ENCODE peak calls at places on chromosomes 12 and 14, in six cellular contexts. K is right lobe of liver, F is K562, C is heart right ventricle, I is fibroblast of lung, Z is fibroblast of the aortic adventitia. S is an unnamed sample.

GRCh38 chr14:25090716-25091454 is 40.9 kb upstream of the STXBP6 start:
- DNase-seq in K (no peak), F (no peak), C (no peak), I (peak), Z (peak), S (no peak)

GRCh38 chr14:50667491-50668007 is 557 bp downstream of the SAV1 start:
- DNase-seq in K (no peak), F (peak), C (no peak), I (no peak), Z (no peak), S (no peak)

GRCh38 chr12:38983117-38983571 is 77.8 kb upstream of the CPNE8 start:
- DNase-seq in K (no peak), F (no peak), C (no peak), I (no peak), Z (peak), S (no peak)

GRCh38 chr12:96091833-96092232 is 56.4 kb upstream of the LTA4H start:
- DNase-seq in K (no peak), F (no peak), C (no peak), I (no peak), Z (no peak), S (no peak)

GRCh38 chr14:65832431-65833253 is 420.1 kb downstream of the FUT8 start:
- DNase-seq in K (no peak), F (no peak), C (no peak), I (peak), Z (peak), S (no peak)

GRCh38 chr12:57521475-57522018 is 1.1 kb upstream of the MBD6 start:
- DNase-seq in K (peak), F (no peak), C (peak), I (peak), Z (no peak), S (peak)

GRCh38 chr12:6426882-6427671 is 17.7 kb upstream of the CD27 start:
- DNase-seq in K (peak), F (no peak), C (no peak), I (no peak), Z (no peak), S (peak)

GRCh38 chr12:118357327-118358007 is 15.2 kb downstream of the TAOK3 start:
- DNase-seq in K (no peak), F (peak), C (no peak), I (peak), Z (peak), S (no peak)

DNA sequence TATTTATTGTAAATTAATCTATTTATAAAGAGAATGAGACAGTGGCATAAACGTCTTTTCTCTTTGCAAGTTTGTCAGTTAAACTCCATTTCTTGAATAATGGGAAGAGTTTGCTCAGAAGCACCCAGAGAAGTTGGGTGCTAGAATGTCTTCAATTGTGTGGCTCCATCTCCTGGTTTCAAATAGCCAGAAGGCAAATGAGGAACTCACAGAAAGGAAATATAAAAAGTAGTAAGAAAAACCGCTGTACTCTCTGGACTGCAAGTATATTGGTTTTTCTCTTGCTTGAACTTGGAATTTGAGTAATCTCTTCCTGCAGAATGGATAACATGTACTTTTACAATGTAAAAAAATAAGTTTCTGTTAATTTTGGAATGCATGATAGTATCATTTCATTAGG is 217.5 kb downstream of the DPY19L2 start:
- DNase-seq in K (no peak), F (no peak), C (no peak), I (no peak), Z (no peak), S (no peak)
- TF ChIP-seq CTCF in K (no peak), F (no peak), C (no peak), I (no peak), Z (no peak), S (no peak)

DNA sequence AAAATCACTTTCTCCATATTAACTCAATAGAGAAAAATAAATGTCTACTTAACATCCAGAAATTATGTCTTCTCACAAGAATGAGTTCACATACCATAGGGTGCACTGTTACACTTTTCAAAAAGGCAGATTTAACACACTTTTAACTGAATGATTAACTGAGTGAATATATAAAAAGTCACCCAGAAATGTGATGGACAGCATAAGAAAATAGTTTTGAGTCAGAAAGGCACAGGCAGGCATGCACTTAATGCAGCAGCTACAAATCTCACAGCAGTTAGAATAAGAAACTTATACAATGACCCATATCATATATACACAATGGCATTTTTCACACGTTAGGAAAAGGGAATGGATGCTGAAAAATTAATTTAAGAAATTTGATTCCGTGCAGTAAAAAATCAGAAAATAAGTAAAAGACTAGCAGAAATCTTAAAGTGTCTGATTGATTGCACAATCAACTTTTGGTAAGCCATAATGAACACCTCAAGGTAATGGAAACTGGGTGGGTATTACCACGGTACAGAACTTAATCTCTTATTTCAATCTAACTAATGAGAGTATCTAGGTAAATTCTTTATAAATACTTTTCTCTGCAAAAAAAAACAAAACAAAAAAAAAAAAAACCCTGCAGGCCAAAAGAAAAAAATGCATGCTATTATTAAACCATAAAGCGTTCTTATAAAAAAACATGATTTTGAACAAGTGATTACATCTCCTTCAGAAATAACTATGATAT is 3.5 kb downstream of the MED13L start:
- DNase-seq in K (no peak), F (no peak), C (no peak), I (no peak), Z (no peak), S (no peak)
- H3K4me3 ChIP-seq in K (no peak), F (no peak), C (no peak), I (peak), Z (peak), S (peak)

DNA sequence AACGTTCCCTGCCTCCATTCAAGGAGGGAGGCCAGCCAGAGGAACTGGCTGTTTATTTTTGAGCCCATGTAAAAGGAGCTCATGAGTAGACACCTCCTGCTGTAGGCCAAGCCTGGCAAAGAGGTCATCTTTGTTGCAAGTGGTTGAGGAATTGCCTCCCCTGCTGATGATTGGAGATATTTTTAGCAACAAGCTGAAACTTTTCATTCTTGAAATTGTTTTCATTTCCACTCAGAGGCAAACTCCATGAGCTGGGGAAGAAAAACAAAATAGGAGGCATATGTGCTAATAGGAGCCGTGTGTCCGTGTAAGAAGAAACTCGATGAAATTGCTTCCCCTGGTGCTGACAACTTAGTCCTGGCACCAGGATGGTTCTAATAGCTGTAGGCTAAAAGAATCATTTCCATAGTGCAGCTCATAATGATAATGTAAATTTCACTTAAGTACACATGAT is 440.1 kb upstream of the FAR2 start:
- DNase-seq in K (no peak), F (no peak), C (no peak), I (peak), Z (peak), S (no peak)
- TF ChIP-seq CTCF in K (no peak), F (no peak), C (no peak), I (no peak), Z (peak), S (no peak)

DNA sequence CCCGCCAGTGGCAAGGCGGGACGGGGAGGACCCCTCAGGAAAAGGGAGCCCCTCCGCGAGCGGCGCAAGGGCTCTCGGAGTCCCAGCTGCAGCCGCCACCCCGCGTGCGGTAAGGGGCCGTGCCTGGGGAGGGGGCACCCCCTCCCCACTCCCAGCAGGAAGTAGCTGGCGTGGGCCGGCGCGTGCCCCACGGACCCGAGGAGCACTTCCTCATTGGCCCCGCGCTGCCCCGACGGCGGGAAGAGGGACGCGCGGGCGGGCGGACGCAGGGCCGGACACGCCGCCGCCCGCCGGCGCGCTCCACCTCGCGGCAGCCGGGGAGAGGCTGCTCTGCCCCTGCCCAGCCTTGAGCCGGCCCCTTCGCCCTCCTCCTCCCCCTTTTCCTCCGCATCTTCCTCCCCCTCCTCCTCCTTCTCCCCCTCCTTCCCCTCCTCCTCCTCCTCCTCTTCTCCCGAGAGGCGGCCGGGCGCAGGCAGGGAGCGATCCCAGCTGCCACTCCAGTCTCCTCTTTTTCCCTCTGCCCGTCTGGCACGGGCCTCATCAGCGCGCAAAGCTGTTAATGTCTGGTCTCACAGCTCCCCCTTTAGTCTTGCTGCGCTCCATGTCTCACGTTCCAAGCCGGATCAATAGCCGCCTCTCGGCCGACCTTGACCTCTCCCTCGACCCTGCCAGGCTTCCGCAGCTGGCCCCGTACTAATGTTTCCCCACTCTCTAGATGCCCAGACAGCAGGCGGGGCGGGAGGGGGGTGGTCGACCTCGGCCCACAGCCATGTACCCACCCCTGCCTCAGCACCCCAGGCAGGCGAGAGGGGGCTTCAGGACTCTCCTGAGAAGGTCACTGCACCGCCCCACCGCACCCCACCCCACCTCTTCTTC is 2.6 kb upstream of the BCL11B start:
- DNase-seq in K (peak), F (peak), C (peak), I (peak), Z (peak), S (no peak)
- H3K4me3 ChIP-seq in K (peak), F (no peak), C (peak), I (peak), Z (peak), S (peak)

GRCh38 chr14:68937790-68938514 is 41.1 kb downstream of the ACTN1 start:
- DNase-seq in K (peak), F (no peak), C (peak), I (peak), Z (no peak), S (no peak)
- TF ChIP-seq CTCF in K (peak), F (peak), C (peak), I (peak), Z (no peak), S (peak)

GRCh38 chr12:15794836-15795235 is 5.6 kb upstream of the EPS8 start:
- DNase-seq in K (no peak), F (no peak), C (no peak), I (peak), Z (no peak), S (no peak)

GRCh38 chr12:15787801-15788200 is 1.4 kb downstream of the EPS8 start:
- DNase-seq in K (no peak), F (no peak), C (no peak), I (no peak), Z (no peak), S (no peak)

GRCh38 chr12:15794196-15794595 is 5.0 kb upstream of the EPS8 start:
- DNase-seq in K (no peak), F (no peak), C (no peak), I (no peak), Z (no peak), S (no peak)

GRCh38 chr12:15788266-15789214 is 648 bp downstream of the EPS8 start:
- DNase-seq in K (peak), F (no peak), C (peak), I (peak), Z (peak), S (no peak)

GRCh38 chr12:15789215-15790171 is at the start of gene EPS8:
- DNase-seq in K (peak), F (no peak), C (peak), I (peak), Z (peak), S (peak)
- H3K4me3 ChIP-seq in K (peak), F (no peak), C (peak), I (peak), Z (peak), S (peak)

S was measured in spleen.